ENCODE peak calls at places on chromosome 21, in seven cellular contexts. M, S, C, B, D, F and J are unnamed samples.
A peak's percentile ranks its signal among the peaks of the same experiment; 100 is the strongest.

GRCh38 chr21:42221581-42222345 is 2.8 kb downstream of the ABCG1 start:
- DNase-seq in M (no peak), S (no peak), C (no peak), B (no peak), D (no peak), F (no peak), J (no peak)

GRCh38 chr21:26795866-26796329 is 49.3 kb downstream of the ADAMTS1 start:
- DNase-seq in M (no peak), S (peak; percentile 83), C (no peak), B (peak; percentile 83), D (peak; percentile 31), F (peak; percentile 39), J (no peak)

GRCh38 chr21:35045539-35046222 is 3.4 kb downstream of the RUNX1 start:
- DNase-seq in M (no peak), S (no peak), C (no peak), B (no peak), D (no peak), F (no peak), J (no peak)

GRCh38 chr21:41957991-41958766 is 4.4 kb upstream of the C2CD2 start:
- DNase-seq in M (no peak), S (peak; percentile 85), C (no peak), B (no peak), D (peak; percentile 14), F (peak; percentile 16), J (no peak)

GRCh38 chr21:37498664-37499063 is 132.1 kb downstream of the DYRK1A start:
- DNase-seq in M (no peak), S (no peak), C (no peak), B (no peak), D (no peak), F (no peak), J (no peak)

GRCh38 chr21:45109831-45110492 is 35.6 kb downstream of the ADARB1 start:
- DNase-seq in M (no peak), S (peak; percentile 58), C (peak; percentile 76), B (peak; percentile 39), D (no peak), F (no peak), J (no peak)

GRCh38 chr21:15422761-15423160 is 307.0 kb upstream of the USP25 start:
- DNase-seq in M (no peak), S (no peak), C (no peak), B (no peak), D (no peak), F (no peak), J (no peak)

GRCh38 chr21:29053656-29054055 is 19.8 kb downstream of the CCT8 start:
- DNase-seq in M (no peak), S (no peak), C (no peak), B (no peak), D (no peak), F (no peak), J (no peak)

GRCh38 chr21:44291078-44291935 is 5.6 kb downstream of the AIRE start:
- DNase-seq in M (no peak), S (no peak), C (no peak), B (no peak), D (no peak), F (no peak), J (no peak)

GRCh38 chr21:28375708-28376385 is 616.8 kb downstream of the LTN1 start:
- DNase-seq in M (no peak), S (no peak), C (no peak), B (no peak), D (no peak), F (no peak), J (no peak)

GRCh38 chr21:42061195-42061865 is 9.8 kb upstream of the UMODL1 start:
- DNase-seq in M (peak; percentile 77), S (peak; percentile 80), C (peak; percentile 79), B (peak; percentile 41), D (no peak), F (peak; percentile 15), J (no peak)

GRCh38 chr21:36403713-36404112 is 18.5 kb downstream of the CHAF1B start:
- DNase-seq in M (no peak), S (peak; percentile 43), C (no peak), B (no peak), D (no peak), F (no peak), J (no peak)

GRCh38 chr21:34583926-34584563 is 30.9 kb downstream of the RCAN1 start:
- DNase-seq in M (no peak), S (no peak), C (no peak), B (no peak), D (no peak), F (no peak), J (no peak)

GRCh38 chr21:45208627-45208951 is 79.1 kb downstream of the POFUT2 start:
- DNase-seq in M (no peak), S (no peak), C (no peak), B (no peak), D (no peak), F (no peak), J (no peak)